ENCODE peak calls at places on chromosomes 11 and 22, in five cellular contexts. W is A549; Z is psoas muscle; D is endothelial cell; U is CD4-positive, alpha-beta T cell. G is an unnamed sample.
A peak's percentile ranks its signal among the peaks of the same experiment; 100 is the strongest.

GRCh38 chr11:19370100-19370861 is 129.5 kb upstream of the E2F8 start:
- DNase-seq in Z (peak; percentile 83), D (no peak), W (no peak), U (no peak), G (no peak)

GRCh38 chr11:65102142-65103095 is 6.4 kb downstream of the VPS51 start:
- DNase-seq in D (no peak), U (no peak), Z (no peak), W (no peak), G (no peak)

GRCh38 chr11:117197516-117198456 is 1.4 kb upstream of the TAGLN start:
- DNase-seq in Z (peak; percentile 48), U (no peak), D (peak; percentile 69), W (peak; percentile 24), G (peak; percentile 66)

GRCh38 chr11:19199037-19199436 is 2.7 kb downstream of the CSRP3 start:
- DNase-seq in W (no peak), U (no peak), D (no peak), Z (no peak), G (no peak)

GRCh38 chr22:37569009-37569920 is 9.0 kb downstream of the CDC42EP1 start:
- DNase-seq in W (no peak), U (no peak), Z (peak; percentile 36), D (no peak), G (no peak)

GRCh38 chr11:76225122-76225584 is 18.9 kb upstream of the WNT11 start:
- DNase-seq in D (no peak), Z (peak; percentile 88), W (no peak), U (no peak), G (no peak)

GRCh38 chr11:94557992-94558391 is 9.2 kb upstream of the PIWIL4 start:
- DNase-seq in U (no peak), D (no peak), W (no peak), Z (no peak), G (no peak)

GRCh38 chr11:133541331-133542095 is 9.2 kb upstream of the OPCML start:
- DNase-seq in W (no peak), D (peak; percentile 44), Z (no peak), U (no peak), G (no peak)

GRCh38 chr11:13596601-13597000 is 71.9 kb upstream of the FAR1 start:
- DNase-seq in U (no peak), D (no peak), W (no peak), Z (no peak), G (no peak)

GRCh38 chr22:20433686-20434241 is 3.9 kb downstream of the SCARF2 start:
- DNase-seq in Z (peak; percentile 9), D (no peak), W (no peak), U (no peak), G (no peak)

GRCh38 chr11:78099671-78100070 is 20.0 kb upstream of the NDUFC2 start:
- DNase-seq in W (no peak), Z (no peak), U (no peak), D (no peak), G (no peak)

GRCh38 chr22:45014658-45015057 is 4.9 kb upstream of the PHF21B start:
- DNase-seq in W (no peak), U (no peak), Z (no peak), D (no peak), G (no peak)

GRCh38 chr11:30342736-30343166 is 19.8 kb downstream of the ARL14EP start:
- DNase-seq in W (no peak), Z (no peak), U (no peak), D (no peak), G (no peak)

GRCh38 chr22:50086526-50086925 is 1.3 kb upstream of the MLC1 start:
- DNase-seq in U (no peak), W (no peak), D (no peak), Z (no peak), G (no peak)

GRCh38 chr11:116465056-116465455 is 307.7 kb downstream of the BUD13 start:
- DNase-seq in W (no peak), Z (no peak), U (no peak), D (no peak), G (no peak)

GRCh38 chr11:105269862-105270261 is 130.3 kb upstream of the CARD18 start:
- DNase-seq in D (no peak), U (no peak), Z (no peak), W (no peak), G (no peak)

GRCh38 chr11:77071077-77071476 is 4.3 kb downstream of the CAPN5 start:
- DNase-seq in Z (no peak), U (no peak), D (no peak), W (no peak), G (no peak)

GRCh38 chr22:21714784-21715183 is 20.8 kb downstream of the YPEL1 start:
- DNase-seq in W (no peak), Z (no peak), D (no peak), U (no peak), G (no peak)

GRCh38 chr11:12606597-12606996 is 67.6 kb upstream of the TEAD1 start:
- DNase-seq in Z (no peak), D (no peak), U (no peak), W (no peak), G (no peak)

GRCh38 chr11:33195391-33196190 is 34.3 kb upstream of the CSTF3 start:
- DNase-seq in U (no peak), W (no peak), Z (no peak), D (no peak), G (no peak)

GRCh38 chr11:68016161-68016903 is 6.2 kb downstream of the ALDH3B1 start:
- DNase-seq in D (no peak), U (no peak), W (no peak), Z (no peak), G (peak; percentile 75)

GRCh38 chr22:50150161-50151129 is 20.1 kb upstream of the PANX2 start:
- DNase-seq in D (no peak), U (no peak), Z (no peak), W (no peak), G (no peak)

GRCh38 chr11:126354631-126355323 is 709 bp upstream of the ST3GAL4 start:
- DNase-seq in Z (no peak), U (no peak), W (no peak), D (no peak), G (no peak)

GRCh38 chr22:50507421-50507990 is at the start of gene LMF2:
- DNase-seq in D (peak; percentile 96), Z (peak; percentile 96), W (no peak), U (peak; percentile 93), G (peak; percentile 94)

GRCh38 chr11:118176400-118177134 is at the start of gene SCN2B:
- DNase-seq in D (no peak), U (no peak), Z (no peak), W (no peak), G (no peak)

GRCh38 chr11:74949748-74950127 is 672 bp downstream of the SPCS2 start:
- DNase-seq in U (no peak), W (no peak), D (no peak), Z (no peak), G (no peak)

GRCh38 chr11:16280256-16280682 is 76.1 kb downstream of the SOX6 start:
- DNase-seq in D (no peak), U (no peak), Z (peak; percentile 58), W (peak; percentile 30), G (no peak)

GRCh38 chr11:57761301-57762234 is at the start of gene CTNND1:
- DNase-seq in W (peak; percentile 98), Z (peak; percentile 91), U (no peak), D (peak; percentile 70), G (peak; percentile 76)

DNA sequence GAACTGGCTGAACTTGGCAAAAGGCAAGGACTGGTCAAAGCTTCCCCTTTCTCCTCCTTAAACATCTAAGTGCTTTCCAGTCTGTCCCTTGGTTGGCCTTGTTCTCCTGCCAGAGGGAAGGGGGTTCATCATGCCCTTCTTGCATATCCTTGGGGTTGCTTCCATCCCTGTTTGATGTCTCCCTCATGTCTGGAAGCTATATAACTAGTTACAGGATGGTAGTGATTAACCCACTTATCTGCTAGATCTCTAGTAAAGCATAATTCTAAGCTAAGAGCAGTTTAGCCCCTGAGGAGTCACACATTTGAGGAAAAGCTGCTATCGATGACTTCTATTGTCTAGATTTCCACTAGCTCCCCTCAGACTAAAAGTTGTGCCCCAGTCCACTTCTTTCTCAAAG is 22.9 kb downstream of the APOL5 start:
- DNase-seq in Z (no peak), W (no peak), D (no peak), U (no peak), G (no peak)
- TF ChIP-seq CTCF in Z (no peak), W (no peak), D (no peak), U (no peak), G (no peak)

DNA sequence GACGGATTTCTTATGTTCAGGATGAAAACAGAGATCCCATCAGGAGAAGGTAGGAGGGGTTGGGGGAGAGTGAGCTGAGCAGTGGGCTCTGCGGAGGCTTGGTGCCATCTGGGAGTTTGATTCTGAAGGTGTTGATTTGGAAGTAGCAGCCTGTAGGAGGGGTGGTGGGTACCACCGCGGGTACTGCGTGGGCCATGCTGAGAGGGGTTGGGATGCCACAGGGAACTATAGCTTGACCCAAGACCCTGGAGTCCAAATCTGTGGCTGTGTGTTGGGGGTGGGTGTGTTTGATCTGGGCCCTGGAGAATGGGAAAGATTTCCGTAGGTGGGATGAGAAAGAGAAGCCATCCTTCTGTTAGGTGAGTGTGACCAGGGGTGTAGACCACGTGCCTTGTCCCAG is 5.0 kb downstream of the INCENP start:
- DNase-seq in Z (no peak), D (no peak), U (no peak), W (no peak), G (no peak)
- TF ChIP-seq CTCF in Z (no peak), D (no peak), U (no peak), W (no peak), G (no peak)

DNA sequence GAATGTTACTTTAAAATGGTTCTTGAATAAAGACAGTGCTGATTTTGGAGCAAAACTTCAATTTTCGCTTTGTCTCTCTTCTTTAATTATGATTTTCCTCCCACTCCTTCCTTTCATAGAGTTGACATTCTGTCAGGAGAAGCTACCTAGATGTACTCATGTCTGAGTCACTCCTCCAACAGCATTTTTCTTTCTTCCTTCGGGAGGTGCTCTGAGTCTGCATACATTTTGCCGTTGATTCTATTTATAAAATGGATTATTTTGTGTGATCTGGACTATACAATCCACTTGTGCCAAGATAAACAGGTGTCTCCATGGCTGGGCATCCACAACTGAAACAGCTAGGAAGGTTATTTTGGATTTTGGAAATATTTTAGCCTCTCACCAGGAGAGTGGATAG is 588.3 kb upstream of the ANO5 start:
- DNase-seq in D (no peak), Z (no peak), U (no peak), W (no peak), G (no peak)
- TF ChIP-seq CTCF in D (no peak), Z (no peak), U (no peak), W (no peak), G (no peak)

GRCh38 chr11:37110383-37110782 is 512.3 kb upstream of the RAG2 start:
- DNase-seq in D (no peak), Z (no peak), U (no peak), W (no peak), G (no peak)

GRCh38 chr11:37108436-37109204 is 510.6 kb upstream of the RAG2 start:
- DNase-seq in Z (no peak), D (no peak), U (no peak), W (no peak), G (peak; percentile 19)

GRCh38 chr11:37109205-37109585 is 511.2 kb upstream of the RAG2 start:
- DNase-seq in Z (no peak), D (no peak), W (no peak), U (no peak), G (no peak)

GRCh38 chr11:37105456-37105855 is 507.4 kb upstream of the RAG2 start:
- DNase-seq in U (no peak), Z (no peak), W (no peak), D (no peak), G (no peak)

DNA sequence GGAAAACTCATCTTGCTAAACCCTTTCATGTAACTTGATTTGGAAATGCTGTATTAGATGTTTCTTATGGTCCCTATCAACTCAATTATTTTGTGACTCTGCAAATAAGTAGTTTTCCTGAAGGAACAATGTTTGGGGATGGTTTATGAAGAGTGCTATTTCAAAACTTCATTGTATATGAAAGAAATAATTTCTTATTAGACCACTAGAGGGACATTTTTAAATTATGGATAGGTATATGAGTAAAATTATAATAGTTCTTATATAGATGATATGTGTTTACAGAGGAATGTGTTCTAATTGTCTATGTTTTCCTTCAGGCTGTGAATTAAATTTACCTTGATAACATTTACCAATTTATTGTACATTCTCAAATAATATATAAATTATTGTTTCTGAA is 509.4 kb upstream of the RAG2 start:
- DNase-seq in W (no peak), D (no peak), U (no peak), Z (no peak), G (no peak)
- TF ChIP-seq CTCF in W (no peak), D (peak; percentile 43), U (no peak), Z (no peak), G (peak; percentile 46)